ENCODE peak calls at places on chromosomes 12 and 14, in ten cellular contexts. Y, T, W, O, L, Q, H, P, X and S are unnamed samples.

GRCh38 chr12:67697443-67697842 is 48.9 kb downstream of the DYRK2 start:
- DNase-seq in W (no peak), O (peak; percentile 79), Q (no peak), P (no peak), T (no peak), X (no peak), L (peak; percentile 16), H (no peak), Y (no peak), S (no peak)

GRCh38 chr14:99786423-99787051 is 6.7 kb upstream of the EML1 start:
- DNase-seq in W (no peak), L (no peak), X (no peak), Q (no peak), O (no peak), Y (no peak), T (no peak), H (no peak), P (no peak), S (no peak)

GRCh38 chr12:103468837-103469236 is 26.9 kb downstream of the C12orf42 start:
- DNase-seq in W (no peak), P (no peak), L (no peak), Y (no peak), H (no peak), O (no peak), Q (no peak), T (no peak), X (no peak), S (no peak)

GRCh38 chr12:109833307-109834189 is at the start of gene TRPV4:
- DNase-seq in W (no peak), Y (no peak), Q (no peak), X (peak; percentile 78), H (no peak), T (peak; percentile 69), P (peak; percentile 79), L (no peak), O (peak; percentile 32), S (no peak)

GRCh38 chr14:69643430-69644200 is 32.2 kb downstream of the SUSD6 start:
- DNase-seq in O (peak; percentile 98), H (no peak), X (no peak), W (no peak), L (peak; percentile 46), Y (no peak), P (no peak), T (no peak), Q (no peak), S (no peak)

GRCh38 chr12:24839268-24839791 is 109.6 kb downstream of the BCAT1 start:
- DNase-seq in Q (no peak), X (no peak), Y (no peak), L (peak; percentile 97), W (no peak), T (no peak), H (peak; percentile 54), P (no peak), O (no peak), S (no peak)

GRCh38 chr12:21634245-21634644 is 23.4 kb downstream of the LDHB start:
- DNase-seq in T (no peak), Q (no peak), W (no peak), P (no peak), H (no peak), X (no peak), O (no peak), Y (no peak), L (no peak), S (no peak)

GRCh38 chr12:121162384-121162783 is 29.7 kb downstream of the P2RX7 start:
- DNase-seq in Q (no peak), X (no peak), L (no peak), Y (no peak), T (no peak), W (no peak), P (no peak), H (no peak), O (no peak), S (no peak)

GRCh38 chr12:5560242-5560641 is 128.3 kb downstream of the NTF3 start:
- DNase-seq in Q (no peak), O (no peak), P (no peak), Y (no peak), W (no peak), T (no peak), H (no peak), X (no peak), L (no peak), S (no peak)

GRCh38 chr12:5556946-5557673 is 125.2 kb downstream of the NTF3 start:
- DNase-seq in W (no peak), T (no peak), H (no peak), O (no peak), Q (no peak), L (no peak), P (no peak), X (no peak), Y (no peak), S (no peak)

GRCh38 chr12:5554711-5555110 is 122.8 kb downstream of the NTF3 start:
- DNase-seq in Y (no peak), W (no peak), L (no peak), O (no peak), T (no peak), Q (no peak), P (no peak), X (no peak), H (no peak), S (no peak)

GRCh38 chr12:5557906-5558305 is 126.0 kb downstream of the NTF3 start:
- DNase-seq in O (no peak), Q (no peak), W (no peak), X (peak; percentile 38), L (no peak), Y (no peak), P (no peak), H (no peak), T (no peak), S (no peak)

GRCh38 chr12:5556033-5556614 is 124.2 kb downstream of the NTF3 start:
- DNase-seq in W (peak; percentile 67), Y (peak; percentile 51), T (no peak), X (peak; percentile 59), H (no peak), Q (no peak), L (peak; percentile 7), O (no peak), P (peak; percentile 31), S (no peak)
- TF ChIP-seq CTCF in W (peak; percentile 82), Y (peak; percentile 64), T (peak; percentile 30), X (peak; percentile 74), H (peak; percentile 16), Q (peak; percentile 9), L (peak; percentile 40), O (no peak), P (no peak), S (no peak)

DNA sequence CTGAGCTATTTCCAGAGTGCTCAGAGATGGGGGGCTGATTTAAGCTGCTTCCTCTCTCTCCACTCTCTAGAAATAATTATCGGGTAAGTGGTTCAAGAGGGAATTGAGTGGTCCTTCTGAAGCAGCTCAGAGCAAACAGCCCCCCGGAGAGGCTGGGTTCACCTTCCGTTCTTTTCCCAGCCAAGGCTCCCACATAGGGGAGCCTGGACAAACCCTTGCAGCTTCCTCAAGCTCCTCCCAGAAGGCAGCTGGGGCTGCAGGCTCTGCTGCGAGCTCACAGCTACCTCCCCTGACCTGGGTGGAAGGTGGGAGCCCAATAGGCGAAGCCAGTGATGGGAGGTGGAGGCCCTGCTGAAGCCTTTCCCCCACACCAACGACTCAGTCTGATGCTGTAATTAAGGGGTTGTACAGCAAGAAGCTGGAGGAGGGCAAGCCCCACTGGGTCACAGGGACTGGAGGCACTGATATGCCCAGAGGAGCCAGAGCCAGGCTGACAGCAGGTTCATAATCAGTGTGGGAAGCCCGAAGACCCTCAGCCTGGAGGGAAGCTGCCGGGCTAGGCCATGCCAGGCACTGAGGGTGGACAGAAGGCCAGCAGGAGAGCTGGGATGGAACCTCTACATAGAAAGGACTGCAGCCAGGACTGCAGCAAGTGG is 52.4 kb downstream of the ARL6IP4 start:
- DNase-seq in W (no peak), Y (no peak), X (no peak), P (no peak), O (no peak), H (no peak), Q (no peak), L (no peak), T (no peak), S (no peak)
- TF ChIP-seq CTCF in W (no peak), Y (no peak), X (no peak), P (no peak), O (no peak), H (no peak), Q (no peak), L (no peak), T (no peak), S (no peak)

GRCh38 chr12:14416658-14417057 is 51.2 kb downstream of the ATF7IP start:
- DNase-seq in O (peak; percentile 56), T (no peak), X (peak; percentile 79), P (no peak), Q (no peak), Y (peak; percentile 12), H (no peak), L (peak; percentile 21), W (peak; percentile 35), S (no peak)
- TF ChIP-seq CTCF in O (no peak), T (no peak), X (no peak), P (no peak), Q (no peak), Y (no peak), H (no peak), L (no peak), W (peak; percentile 15), S (no peak)

GRCh38 chr14:104734991-104735779 is 11.2 kb downstream of the ADSS1 start:
- DNase-seq in Q (peak; percentile 88), Y (peak; percentile 66), L (no peak), W (no peak), O (no peak), X (no peak), T (no peak), H (no peak), P (no peak), S (no peak)

GRCh38 chr14:104734601-104734990 is 10.6 kb downstream of the ADSS1 start:
- DNase-seq in O (no peak), X (no peak), Y (no peak), Q (no peak), W (no peak), P (no peak), H (no peak), T (no peak), L (no peak), S (no peak)

GRCh38 chr14:104738375-104739019 is 14.4 kb upstream of the SIVA1 start:
- DNase-seq in Y (no peak), Q (no peak), W (no peak), H (no peak), X (no peak), T (no peak), O (no peak), P (no peak), L (no peak), S (no peak)

GRCh38 chr14:104734051-104734587 is 10.1 kb downstream of the ADSS1 start:
- DNase-seq in W (no peak), P (no peak), L (no peak), T (no peak), Q (no peak), H (no peak), Y (no peak), X (no peak), O (no peak), S (no peak)

DNA sequence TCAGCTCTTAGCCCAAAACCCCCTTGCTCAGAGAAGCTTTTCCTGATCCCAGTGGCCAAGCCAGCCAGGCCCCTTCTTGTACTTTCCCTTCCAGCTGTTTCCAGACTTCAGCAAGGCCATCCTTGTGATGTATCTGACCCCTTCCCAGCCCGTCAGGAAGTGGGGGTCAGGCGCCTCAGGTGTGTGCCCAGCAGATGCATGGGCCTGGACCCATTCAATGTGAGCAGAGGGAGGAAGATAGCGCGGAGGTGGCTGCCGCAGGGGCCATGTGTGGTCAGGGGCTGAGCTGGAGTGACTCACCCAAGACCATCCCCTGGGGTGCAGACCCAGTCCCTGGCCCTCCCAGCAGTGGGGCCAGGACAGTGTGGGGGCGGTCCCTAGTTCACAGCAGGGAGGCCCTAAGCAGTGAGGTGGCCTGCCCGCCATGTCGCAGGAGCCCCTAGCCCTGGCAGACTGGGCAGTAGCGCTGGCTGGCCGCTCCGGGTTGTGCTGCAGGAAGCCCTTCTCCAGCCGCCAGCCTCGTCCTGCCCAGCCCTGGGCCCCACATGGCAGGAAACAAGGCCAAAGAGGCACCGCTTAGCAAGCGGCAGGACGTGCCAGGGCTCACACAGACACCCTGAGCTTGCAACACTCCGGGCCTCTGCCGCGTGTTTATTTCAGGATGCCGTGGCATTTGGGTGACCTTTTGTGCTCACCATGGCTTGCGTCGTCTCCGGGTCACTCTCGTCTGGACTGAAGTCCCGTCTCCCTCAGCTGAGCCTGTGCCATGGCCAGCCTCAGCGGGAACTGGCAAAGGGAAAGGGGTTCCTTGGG is 12.0 kb downstream of the ADSS1 start:
- DNase-seq in L (no peak), X (no peak), H (no peak), Q (peak; percentile 99), T (peak; percentile 89), O (peak; percentile 30), W (no peak), Y (no peak), P (no peak), S (peak; percentile 98)
- TF ChIP-seq CTCF in L (no peak), X (no peak), H (no peak), Q (no peak), T (no peak), O (no peak), W (no peak), Y (no peak), P (no peak), S (no peak)